ENCODE peak calls at places on chromosomes 12 and 14, in four cellular contexts. One of them, this sample, is unnamed.

GRCh38 chr12:13347241-13348043 is 150.9 kb downstream of the EMP1 start:
- DNase-seq in AG04450: no peak
- DNase-seq in GM12865: no peak
- DNase-seq in AG10803: peak; percentile 93
- DNase-seq in this sample: peak; percentile 76

GRCh38 chr12:48002773-48003218 is 1.5 kb downstream of the COL2A1 start:
- DNase-seq in GM12865: no peak
- DNase-seq in AG10803: peak; percentile 21
- DNase-seq in AG04450: no peak
- DNase-seq in this sample: no peak

GRCh38 chr12:72368719-72369505 is 96.7 kb downstream of the TRHDE start:
- DNase-seq in AG04450: no peak
- DNase-seq in GM12865: no peak
- DNase-seq in AG10803: no peak
- DNase-seq in this sample: no peak

GRCh38 chr12:7609480-7609879 is 56.2 kb downstream of the APOBEC1 start:
- DNase-seq in AG10803: peak; percentile 29
- DNase-seq in GM12865: peak; percentile 19
- DNase-seq in AG04450: no peak
- DNase-seq in this sample: no peak

GRCh38 chr14:57656853-57657252 is 163.2 kb upstream of the CCDC198 start:
- DNase-seq in AG10803: no peak
- DNase-seq in GM12865: no peak
- DNase-seq in AG04450: no peak
- DNase-seq in this sample: no peak

GRCh38 chr12:64990991-64991570 is 130.0 kb downstream of the WIF1 start:
- DNase-seq in AG04450: no peak
- DNase-seq in AG10803: no peak
- DNase-seq in GM12865: no peak
- DNase-seq in this sample: no peak

GRCh38 chr12:2339022-2339431 is 286.2 kb downstream of the CACNA1C start:
- DNase-seq in AG10803: peak; percentile 63
- DNase-seq in GM12865: no peak
- DNase-seq in AG04450: peak; percentile 65
- DNase-seq in this sample: no peak

GRCh38 chr12:78888583-78888982 is 24.0 kb downstream of the SYT1 start:
- DNase-seq in AG04450: no peak
- DNase-seq in GM12865: peak; percentile 48
- DNase-seq in AG10803: no peak
- DNase-seq in this sample: no peak

GRCh38 chr12:62732861-62733427 is 202.0 kb downstream of the PPM1H start:
- DNase-seq in AG04450: no peak
- DNase-seq in GM12865: peak; percentile 39
- DNase-seq in AG10803: peak; percentile 76
- DNase-seq in this sample: peak; percentile 73

GRCh38 chr14:104358528-104359300 is 220.3 kb downstream of the KIF26A start:
- DNase-seq in GM12865: no peak
- DNase-seq in AG10803: no peak
- DNase-seq in AG04450: no peak
- DNase-seq in this sample: no peak

GRCh38 chr14:101669629-101670028 is 91.9 kb upstream of the PPP2R5C start:
- DNase-seq in AG04450: no peak
- DNase-seq in AG10803: no peak
- DNase-seq in GM12865: no peak
- DNase-seq in this sample: no peak

GRCh38 chr12:53454710-53455109 is 2.8 kb downstream of the PCBP2 start:
- DNase-seq in GM12865: no peak
- DNase-seq in AG04450: no peak
- DNase-seq in AG10803: no peak
- DNase-seq in this sample: no peak

GRCh38 chr12:93243689-93244513 is 133.8 kb upstream of the NUDT4 start:
- DNase-seq in GM12865: peak; percentile 84
- DNase-seq in AG10803: peak; percentile 86
- DNase-seq in AG04450: peak; percentile 45
- DNase-seq in this sample: peak; percentile 44

GRCh38 chr12:104414581-104415305 is 42.0 kb upstream of the CHST11 start:
- DNase-seq in AG04450: no peak
- DNase-seq in GM12865: no peak
- DNase-seq in AG10803: no peak
- DNase-seq in this sample: no peak

GRCh38 chr14:91237219-91237618 is 7.3 kb downstream of the GPR68 start:
- DNase-seq in AG10803: peak; percentile 84
- DNase-seq in GM12865: no peak
- DNase-seq in AG04450: peak; percentile 27
- DNase-seq in this sample: no peak

GRCh38 chr14:75344396-75344795 is 65.8 kb downstream of the FOS start:
- DNase-seq in AG10803: no peak
- DNase-seq in GM12865: no peak
- DNase-seq in AG04450: no peak
- DNase-seq in this sample: no peak

GRCh38 chr12:112419269-112420133 is 754 bp downstream of the PTPN11 start:
- DNase-seq in AG04450: peak; percentile 50
- DNase-seq in GM12865: peak; percentile 29
- DNase-seq in AG10803: peak; percentile 83
- DNase-seq in this sample: no peak

GRCh38 chr12:89461649-89462612 is 62.7 kb downstream of the GALNT4 start:
- DNase-seq in GM12865: peak; percentile 64
- DNase-seq in AG10803: peak; percentile 79
- DNase-seq in AG04450: peak; percentile 58
- DNase-seq in this sample: no peak

GRCh38 chr12:67909091-67909531 is 80.1 kb upstream of the IFNG-AS1 start:
- DNase-seq in GM12865: no peak
- DNase-seq in AG10803: peak; percentile 95
- DNase-seq in AG04450: peak; percentile 23
- DNase-seq in this sample: peak; percentile 35

GRCh38 chr12:73072214-73072613 is 800.0 kb downstream of the TRHDE start:
- DNase-seq in AG10803: no peak
- DNase-seq in GM12865: no peak
- DNase-seq in AG04450: no peak
- DNase-seq in this sample: no peak

GRCh38 chr12:94405378-94406116 is 54.1 kb downstream of the CEP83 start:
- DNase-seq in GM12865: peak; percentile 65
- DNase-seq in AG04450: no peak
- DNase-seq in AG10803: peak; percentile 3
- DNase-seq in this sample: no peak

GRCh38 chr12:34289431-34290190 is 267.3 kb downstream of the ALG10 start:
- DNase-seq in AG04450: no peak
- DNase-seq in AG10803: no peak
- DNase-seq in GM12865: no peak
- DNase-seq in this sample: no peak

GRCh38 chr12:13250416-13250815 is 53.9 kb downstream of the EMP1 start:
- DNase-seq in AG10803: peak; percentile 62
- DNase-seq in GM12865: no peak
- DNase-seq in AG04450: peak; percentile 24
- DNase-seq in this sample: no peak

GRCh38 chr12:126051611-126052107 is 986.4 kb downstream of the AACS start:
- DNase-seq in AG10803: peak; percentile 6
- DNase-seq in AG04450: no peak
- DNase-seq in GM12865: no peak
- DNase-seq in this sample: no peak

GRCh38 chr12:2697057-2697456 is 97.7 kb upstream of the FKBP4 start:
- DNase-seq in AG04450: no peak
- DNase-seq in AG10803: no peak
- DNase-seq in GM12865: no peak
- DNase-seq in this sample: no peak

GRCh38 chr12:93970892-93971688 is 177.3 kb upstream of the PLXNC1 start:
- DNase-seq in GM12865: no peak
- DNase-seq in AG04450: no peak
- DNase-seq in AG10803: no peak
- DNase-seq in this sample: no peak

GRCh38 chr12:19608039-19608438 is 168.7 kb downstream of the AEBP2 start:
- DNase-seq in AG10803: no peak
- DNase-seq in GM12865: no peak
- DNase-seq in AG04450: no peak
- DNase-seq in this sample: no peak

DNA sequence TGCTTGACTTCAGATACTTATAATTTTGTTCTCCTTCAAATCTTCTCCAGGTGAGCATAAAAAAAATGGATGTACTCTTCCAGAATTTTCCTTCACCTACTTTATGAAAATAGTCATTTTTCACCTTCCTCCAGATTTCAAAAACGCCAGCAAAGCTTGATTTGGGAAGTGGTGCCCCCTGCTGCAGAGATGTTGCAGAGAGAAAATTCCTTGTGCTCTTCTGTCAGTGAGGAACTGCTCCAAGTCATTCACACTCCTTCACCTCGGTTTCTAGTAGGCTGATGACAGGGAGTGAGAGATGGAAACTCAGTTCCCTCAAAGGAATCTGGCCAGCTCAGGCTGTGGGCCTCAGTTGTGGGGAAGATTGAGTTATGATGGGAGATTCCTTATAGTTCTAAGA is 24.2 kb upstream of the RNASE3 start:
- DNase-seq in AG04450: no peak
- DNase-seq in AG10803: no peak
- DNase-seq in GM12865: peak; percentile 6
- DNase-seq in this sample: no peak
- TF ChIP-seq CTCF in AG04450: peak; percentile 29
- TF ChIP-seq CTCF in AG10803: peak; percentile 46
- TF ChIP-seq CTCF in GM12865: peak; percentile 20
- TF ChIP-seq CTCF in this sample: peak; percentile 37

GRCh38 chr12:14367097-14367661 is 1.7 kb downstream of the ATF7IP start:
- DNase-seq in GM12865: peak; percentile 86
- DNase-seq in AG10803: peak; percentile 54
- DNase-seq in AG04450: no peak
- DNase-seq in this sample: no peak
- H3K4me3 ChIP-seq in GM12865: peak overlapping the region; percentile 91
- H3K4me3 ChIP-seq in AG10803: peak overlapping the region; percentile 75
- H3K4me3 ChIP-seq in AG04450: peak overlapping the region; percentile 77
- H3K4me3 ChIP-seq in this sample: peak overlapping the region; percentile 56

GRCh38 chr12:107610030-107610859 is 75.4 kb upstream of the PWP1 start:
- DNase-seq in GM12865: peak; percentile 53
- DNase-seq in AG10803: peak; percentile 37
- DNase-seq in AG04450: peak; percentile 23
- DNase-seq in this sample: no peak
- TF ChIP-seq CTCF in GM12865: peak; percentile 66
- TF ChIP-seq CTCF in AG10803: peak; percentile 83
- TF ChIP-seq CTCF in AG04450: peak; percentile 95
- TF ChIP-seq CTCF in this sample: peak; percentile 81

GRCh38 chr14:76902591-76902990 is 76.4 kb downstream of the LRRC74A start:
- DNase-seq in AG04450: no peak
- DNase-seq in AG10803: peak; percentile 62
- DNase-seq in GM12865: no peak
- DNase-seq in this sample: no peak

GRCh38 chr14:76901171-76902055 is 75.2 kb downstream of the LRRC74A start:
- DNase-seq in AG10803: peak; percentile 93
- DNase-seq in GM12865: no peak
- DNase-seq in AG04450: no peak
- DNase-seq in this sample: no peak

GRCh38 chr14:76900406-76901085 is 74.3 kb downstream of the LRRC74A start:
- DNase-seq in AG04450: no peak
- DNase-seq in GM12865: no peak
- DNase-seq in AG10803: peak; percentile 39
- DNase-seq in this sample: no peak

GRCh38 chr14:76904740-76905569 is 78.7 kb downstream of the LRRC74A start:
- DNase-seq in GM12865: peak; percentile 89
- DNase-seq in AG04450: peak; percentile 92
- DNase-seq in AG10803: peak; percentile 97
- DNase-seq in this sample: peak; percentile 97

DNA sequence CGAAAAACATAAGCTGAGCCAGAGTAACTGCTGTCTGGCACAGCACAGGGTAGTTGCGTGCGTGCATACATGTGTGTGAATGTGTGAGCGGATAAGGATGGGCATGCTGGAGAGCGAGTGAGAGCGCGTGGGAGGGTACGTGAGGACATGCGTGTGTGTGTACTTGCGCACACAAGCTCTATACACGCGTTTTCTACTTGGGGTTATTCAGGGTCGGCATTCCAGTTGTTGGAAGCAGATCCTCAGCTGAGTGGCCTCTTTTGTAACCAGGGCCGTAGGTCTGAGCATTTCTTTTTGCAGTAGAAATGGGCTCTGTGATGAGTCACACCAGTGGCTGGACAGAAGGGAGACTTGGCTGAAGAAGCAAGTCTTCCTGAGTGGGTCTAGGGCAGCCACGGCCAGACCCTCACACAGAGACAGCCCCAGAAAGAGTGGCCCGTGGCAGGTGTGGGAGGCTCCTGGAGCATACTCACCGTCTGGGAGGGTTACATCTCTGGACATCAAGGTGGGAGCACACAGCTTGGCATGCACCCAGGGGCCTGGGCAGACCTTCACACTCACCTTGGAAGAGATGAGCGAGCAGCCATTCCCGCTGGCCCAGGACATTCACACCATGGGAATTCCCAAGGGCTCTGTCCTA is 78.0 kb downstream of the LRRC74A start:
- DNase-seq in AG10803: peak; percentile 99
- DNase-seq in GM12865: no peak
- DNase-seq in AG04450: peak; percentile 95
- DNase-seq in this sample: no peak
- H3K4me3 ChIP-seq in AG10803: peak overlapping the region; percentile 25
- H3K4me3 ChIP-seq in GM12865: no peak overlapping the region
- H3K4me3 ChIP-seq in AG04450: peak overlapping the region; percentile 42
- H3K4me3 ChIP-seq in this sample: peak overlapping the region; percentile 0

DNA sequence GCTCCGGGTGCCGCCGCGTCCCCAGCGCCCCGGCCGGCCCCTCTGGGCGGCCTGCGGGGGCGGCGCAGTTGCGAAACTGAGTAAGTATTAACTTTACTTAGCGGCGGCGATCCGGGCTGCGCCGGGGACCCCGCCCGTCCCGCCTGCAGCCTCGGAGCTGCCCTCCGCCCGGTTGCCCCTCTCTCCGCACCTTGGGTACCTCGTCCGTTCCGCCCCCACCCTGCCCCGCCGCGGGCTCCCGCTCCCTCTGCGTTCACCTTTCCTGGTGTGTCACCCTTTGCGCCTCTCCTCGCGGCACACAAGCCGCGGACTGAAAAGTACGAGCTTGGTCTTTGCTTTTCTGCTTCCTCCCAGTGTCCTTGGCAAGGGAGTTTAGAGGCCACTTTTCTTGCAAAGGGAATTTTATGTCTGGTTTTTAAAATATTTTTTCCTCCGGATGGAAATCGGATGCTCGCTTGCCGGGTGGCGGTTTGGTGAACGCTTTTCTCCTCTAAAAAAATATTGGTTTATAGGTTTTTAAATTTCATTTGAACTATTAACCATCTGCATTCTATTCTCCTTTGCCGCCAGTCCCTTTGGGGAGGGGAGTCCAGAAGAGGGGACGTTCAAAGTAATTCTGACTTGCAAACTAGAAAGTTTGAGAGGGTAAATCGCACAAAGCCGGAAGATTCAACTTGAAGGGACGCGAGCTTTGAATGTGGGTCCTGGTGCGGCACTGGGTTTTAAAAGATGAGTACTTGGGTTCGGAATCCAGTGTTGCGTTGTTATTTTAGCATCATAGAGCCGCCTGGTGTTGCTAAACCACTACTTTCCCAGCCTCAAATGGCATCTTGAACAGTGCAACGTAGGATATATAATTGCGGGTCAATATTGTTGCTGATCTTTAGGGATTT is 833 bp downstream of the RASSF8 start:
- DNase-seq in AG04450: peak; percentile 39
- DNase-seq in GM12865: peak; percentile 9
- DNase-seq in AG10803: peak; percentile 92
- DNase-seq in this sample: no peak
- TF ChIP-seq CTCF in AG04450: peak; percentile 32
- TF ChIP-seq CTCF in GM12865: no peak
- TF ChIP-seq CTCF in AG10803: peak; percentile 45
- TF ChIP-seq CTCF in this sample: no peak